ENCODE peak calls at places on chromosomes 5 and 9, in five cellular contexts. X is GM23338; Z is RWPE1; L is PC-9; C is CD4-positive, alpha-beta T cell. E is an unnamed sample.

GRCh38 chr5:8750100-8750499 is 795.8 kb downstream of the SEMA5A start:
- DNase-seq in X (no peak), Z (no peak), L (no peak), C (no peak), E (no peak)

GRCh38 chr5:44051591-44051990 is 337.6 kb downstream of the FGF10 start:
- DNase-seq in X (no peak), Z (no peak), L (no peak), C (no peak), E (no peak)

GRCh38 chr9:137453643-137454081 is 5.5 kb downstream of the NSMF start:
- DNase-seq in X (peak; percentile 96), Z (peak; percentile 85), L (no peak), C (peak; percentile 71), E (no peak)

GRCh38 chr5:154753792-154754191 is 1.4 kb upstream of the LARP1 start:
- DNase-seq in X (no peak), Z (peak; percentile 49), L (no peak), C (no peak), E (no peak)

GRCh38 chr9:136587145-136587943 is 41.5 kb upstream of the NOTCH1 start:
- DNase-seq in X (peak; percentile 93), Z (no peak), L (no peak), C (no peak), E (no peak)

GRCh38 chr5:142998316-142998862 is 228.2 kb downstream of the ARHGAP26 start:
- DNase-seq in X (no peak), Z (no peak), L (no peak), C (no peak), E (no peak)

GRCh38 chr5:149486726-149487635 is 64.3 kb downstream of the CSNK1A1 start:
- DNase-seq in X (no peak), Z (peak; percentile 55), L (peak; percentile 68), C (no peak), E (peak; percentile 86)

GRCh38 chr5:154005648-154006047 is 33.1 kb downstream of the FAM114A2 start:
- DNase-seq in X (no peak), Z (no peak), L (no peak), C (no peak), E (no peak)

GRCh38 chr9:78046120-78046519 is 14.5 kb upstream of the GNAQ start:
- DNase-seq in X (no peak), Z (no peak), L (no peak), C (no peak), E (no peak)

GRCh38 chr5:54719384-54720306 is 202.1 kb downstream of the SNX18 start:
- DNase-seq in X (peak; percentile 58), Z (peak; percentile 34), L (no peak), C (no peak), E (peak; percentile 50)

GRCh38 chr9:19342927-19343326 is 37.1 kb downstream of the RPS6 start:
- DNase-seq in X (no peak), Z (no peak), L (no peak), C (no peak), E (no peak)

GRCh38 chr5:111748304-111748763 is 8.7 kb downstream of the NREP start:
- DNase-seq in X (no peak), Z (peak; percentile 85), L (no peak), C (no peak), E (peak; percentile 91)

GRCh38 chr5:111480346-111480745 is 32.0 kb downstream of the STARD4 start:
- DNase-seq in X (no peak), Z (no peak), L (no peak), C (no peak), E (no peak)

GRCh38 chr9:69332067-69332685 is 7.2 kb downstream of the ENTREP1 start:
- DNase-seq in X (peak; percentile 34), Z (no peak), L (no peak), C (no peak), E (no peak)

GRCh38 chr9:99778308-99778707 is 43.4 kb upstream of the NR4A3 start:
- DNase-seq in X (no peak), Z (peak; percentile 81), L (peak; percentile 70), C (no peak), E (peak; percentile 78)

GRCh38 chr9:134545213-134546211 is 96.1 kb upstream of the COL5A1 start:
- DNase-seq in X (no peak), Z (no peak), L (no peak), C (no peak), E (no peak)

GRCh38 chr9:17578911-17579793 is at the start of gene SH3GL2:
- DNase-seq in X (peak; percentile 97), Z (peak; percentile 31), L (no peak), C (no peak), E (peak; percentile 35)

GRCh38 chr9:90044710-90045151 is 439.9 kb downstream of the GADD45G start:
- DNase-seq in X (no peak), Z (peak; percentile 71), L (peak; percentile 65), C (no peak), E (peak; percentile 21)

GRCh38 chr9:121220996-121221671 is 19.5 kb upstream of the RAB14 start:
- DNase-seq in X (peak; percentile 79), Z (no peak), L (no peak), C (no peak), E (no peak)

GRCh38 chr5:148005788-148006520 is 57.8 kb upstream of the SPINK5 start:
- DNase-seq in X (peak; percentile 92), Z (no peak), L (no peak), C (no peak), E (no peak)

GRCh38 chr9:90344013-90344412 is 298.6 kb downstream of the DIRAS2 start:
- DNase-seq in X (no peak), Z (peak; percentile 74), L (peak; percentile 55), C (no peak), E (peak; percentile 88)

GRCh38 chr5:151682751-151683331 is 3.9 kb downstream of the SPARC start:
- DNase-seq in X (no peak), Z (no peak), L (no peak), C (no peak), E (peak; percentile 65)

GRCh38 chr9:130316406-130316805 is 50.8 kb downstream of the HMCN2 start:
- DNase-seq in X (no peak), Z (no peak), L (no peak), C (no peak), E (no peak)

GRCh38 chr5:160270704-160271103 is 41.4 kb downstream of the FABP6 start:
- DNase-seq in X (no peak), Z (no peak), L (no peak), C (no peak), E (peak; percentile 77)

GRCh38 chr5:160272889-160273288 is 39.5 kb downstream of the CCNJL start:
- DNase-seq in X (no peak), Z (no peak), L (no peak), C (no peak), E (no peak)

GRCh38 chr5:160271396-160271795 is 41.0 kb downstream of the CCNJL start:
- DNase-seq in X (peak; percentile 62), Z (no peak), L (no peak), C (no peak), E (no peak)

GRCh38 chr5:160272041-160272663 is 40.2 kb downstream of the CCNJL start:
- DNase-seq in X (no peak), Z (no peak), L (no peak), C (no peak), E (no peak)

DNA sequence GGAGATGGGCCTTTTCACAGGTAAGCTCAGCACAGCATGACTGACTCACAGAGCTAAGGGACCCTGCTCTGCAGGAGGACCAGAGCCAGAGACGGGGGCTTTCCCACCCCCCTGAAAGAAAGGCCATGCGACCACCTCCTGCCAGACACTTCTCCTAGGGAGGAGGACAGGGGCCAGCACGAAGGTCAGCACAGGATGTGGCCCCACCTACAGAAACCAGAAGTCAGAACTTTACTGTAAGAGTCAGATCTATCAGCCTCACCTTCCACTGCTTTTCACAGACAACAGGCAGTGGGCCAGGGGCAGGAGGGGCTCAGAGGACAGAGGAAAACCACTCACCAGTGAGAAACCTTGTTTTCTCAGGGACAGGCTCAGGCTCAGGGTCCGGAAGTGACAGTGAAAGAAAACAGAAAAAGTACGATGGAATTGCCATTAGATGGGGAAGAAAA is 37.9 kb downstream of the CCNJL start:
- DNase-seq in X (no peak), Z (no peak), L (no peak), C (no peak), E (no peak)
- TF ChIP-seq CTCF in X (no peak), Z (no peak), L (no peak), C (no peak), E (no peak)

DNA sequence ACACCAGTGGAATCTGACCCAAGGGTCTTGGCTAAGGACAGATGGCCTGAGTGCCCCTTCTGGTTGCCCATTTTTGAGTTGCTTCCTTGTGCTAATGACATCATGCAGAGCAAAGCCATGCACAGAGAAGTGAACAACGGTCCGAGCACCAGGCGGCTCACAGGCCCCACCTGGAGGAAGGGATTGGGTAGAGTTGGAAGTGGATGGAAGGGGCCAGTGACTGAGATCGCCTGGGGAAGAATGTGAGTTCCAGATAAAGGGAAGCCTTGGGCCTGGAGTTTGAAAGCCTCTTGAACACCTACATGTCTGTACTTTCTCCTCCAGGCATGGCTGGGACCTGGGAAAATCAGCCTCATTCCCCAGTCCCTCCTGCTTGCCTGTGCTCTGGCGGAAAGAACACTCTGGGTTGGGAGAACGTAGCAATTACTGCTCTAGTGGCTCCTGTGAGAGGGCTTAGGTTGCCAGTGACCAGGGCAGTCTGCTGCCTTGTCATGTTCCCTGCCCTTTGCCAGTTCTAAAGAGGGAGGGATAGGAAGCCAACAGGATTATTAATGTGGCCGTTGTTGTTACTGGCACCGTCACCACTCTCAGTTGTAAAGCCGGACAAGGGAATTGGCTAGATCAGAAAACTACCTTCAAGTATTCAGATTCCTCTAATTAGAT is 62.5 kb upstream of the PTPN3 start:
- DNase-seq in X (peak; percentile 74), Z (no peak), L (no peak), C (no peak), E (no peak)
- TF ChIP-seq CTCF in X (peak; percentile 77), Z (no peak), L (no peak), C (no peak), E (peak; percentile 49)

DNA sequence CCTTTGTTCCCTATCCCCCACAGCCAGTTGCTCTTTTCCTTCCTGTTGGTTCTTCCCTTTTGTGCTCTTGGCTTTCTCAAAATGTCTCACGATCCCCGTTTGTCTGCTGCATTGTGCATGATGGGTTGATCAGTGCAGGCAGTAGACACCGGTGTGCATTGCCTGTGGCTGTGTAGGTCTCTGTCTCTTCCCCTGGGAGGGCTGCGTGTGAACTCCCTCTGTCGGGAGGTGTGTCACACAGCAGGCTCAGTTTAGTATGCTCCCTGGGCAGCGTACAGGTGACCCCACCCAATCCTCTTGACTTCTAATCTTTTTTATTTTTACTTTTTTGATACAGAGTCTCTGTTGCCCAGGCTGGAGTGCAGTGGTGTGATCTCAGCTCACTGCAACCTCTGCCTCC is 265.3 kb downstream of the FSTL4 start:
- DNase-seq in X (peak; percentile 43), Z (no peak), L (no peak), C (no peak), E (no peak)
- TF ChIP-seq CTCF in X (peak; percentile 57), Z (no peak), L (no peak), C (no peak), E (no peak)

DNA sequence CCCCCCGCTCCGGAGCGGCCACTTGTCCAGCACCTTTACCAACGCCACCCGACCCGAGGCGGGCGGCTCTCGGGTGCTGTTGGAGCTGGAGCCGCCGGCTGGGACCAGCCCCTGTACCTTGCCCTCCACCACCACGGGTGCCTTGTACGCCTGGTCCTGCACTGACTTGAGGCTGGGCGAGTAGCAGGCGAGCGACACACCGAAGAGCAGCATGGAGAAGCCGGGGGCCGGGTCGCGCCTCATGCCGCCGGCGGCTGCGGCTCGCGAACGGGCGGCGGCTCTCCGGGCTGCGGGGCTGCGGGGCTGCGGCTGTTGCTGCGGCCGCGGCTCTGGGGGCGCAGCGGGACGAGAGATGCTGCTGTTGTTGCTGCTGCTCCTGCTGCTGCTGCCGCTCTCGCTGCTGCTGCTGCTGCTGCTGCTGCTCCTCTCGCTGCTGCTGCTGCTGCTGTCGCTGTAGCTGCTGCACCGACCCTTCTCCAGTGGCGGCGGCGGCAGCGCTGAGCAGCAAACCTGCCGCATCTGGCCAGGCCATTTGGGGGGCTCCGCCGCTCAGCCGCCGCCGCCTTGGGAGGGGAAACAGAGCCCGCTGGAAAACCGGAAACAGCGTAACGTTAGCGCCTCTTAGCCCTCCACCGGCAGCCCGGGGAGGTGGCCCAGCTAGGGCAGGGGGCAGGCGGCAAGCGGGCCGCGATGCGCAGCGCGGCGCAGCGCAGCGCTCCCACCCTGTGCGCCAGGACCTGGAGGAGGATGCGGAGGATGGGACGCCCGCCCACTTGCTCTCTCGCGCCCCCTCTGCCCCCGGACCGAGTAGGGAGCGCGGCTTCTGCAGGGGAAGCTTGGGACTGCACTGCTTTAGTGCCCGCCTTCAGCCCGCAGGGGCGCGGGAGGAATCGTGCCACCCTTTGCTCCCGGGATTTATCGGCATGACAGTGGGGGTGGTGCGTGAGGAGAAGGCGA is at the start of gene NRG2:
- DNase-seq in X (peak; percentile 91), Z (peak; percentile 69), L (peak; percentile 45), C (peak; percentile 40), E (peak; percentile 43)
- TF ChIP-seq CTCF in X (peak; percentile 66), Z (peak; percentile 63), L (peak; percentile 45), C (peak; percentile 35), E (peak; percentile 49)

E was measured in mammary epithelial cell.